ENCODE peak calls at places on chromosomes 12 and 14, in four cellular contexts. One of them, this sample, is unnamed.
A peak's percentile ranks its signal among the peaks of the same experiment; 100 is the strongest.

GRCh38 chr12:116924558-116925453 is 14.1 kb downstream of the FBXW8 start:
- DNase-seq in GM23338: no peak
- DNase-seq in DND-41: peak; percentile 74
- DNase-seq in neuronal stem cell: no peak
- DNase-seq in this sample: no peak

GRCh38 chr12:56128669-56129209 is 672 bp downstream of the ESYT1 start:
- DNase-seq in GM23338: no peak
- DNase-seq in DND-41: no peak
- DNase-seq in neuronal stem cell: no peak
- DNase-seq in this sample: peak; percentile 53

GRCh38 chr14:63672417-63673180 is 30.9 kb upstream of the WDR89 start:
- DNase-seq in GM23338: no peak
- DNase-seq in DND-41: no peak
- DNase-seq in neuronal stem cell: no peak
- DNase-seq in this sample: no peak

GRCh38 chr12:104219908-104220404 is 4.4 kb downstream of the TXNRD1 start:
- DNase-seq in GM23338: no peak
- DNase-seq in DND-41: peak; percentile 54
- DNase-seq in neuronal stem cell: no peak
- DNase-seq in this sample: peak; percentile 52

GRCh38 chr14:58668848-58669480 is 31.2 kb downstream of the DACT1 start:
- DNase-seq in GM23338: no peak
- DNase-seq in DND-41: no peak
- DNase-seq in neuronal stem cell: no peak
- DNase-seq in this sample: no peak

GRCh38 chr14:44963775-44964380 is 1.9 kb downstream of the TOGARAM1 start:
- DNase-seq in GM23338: peak; percentile 56
- DNase-seq in DND-41: peak; percentile 27
- DNase-seq in neuronal stem cell: no peak
- DNase-seq in this sample: peak; percentile 13

GRCh38 chr14:95953111-95953724 is 76.6 kb downstream of the TUNAR start:
- DNase-seq in GM23338: peak; percentile 86
- DNase-seq in DND-41: peak; percentile 11
- DNase-seq in neuronal stem cell: peak; percentile 72
- DNase-seq in this sample: no peak

GRCh38 chr14:33062881-33063280 is 124.2 kb downstream of the NPAS3 start:
- DNase-seq in GM23338: no peak
- DNase-seq in DND-41: no peak
- DNase-seq in neuronal stem cell: no peak
- DNase-seq in this sample: peak; percentile 10

GRCh38 chr12:80293759-80294158 is 150.3 kb upstream of the PTPRQ start:
- DNase-seq in GM23338: no peak
- DNase-seq in DND-41: no peak
- DNase-seq in neuronal stem cell: no peak
- DNase-seq in this sample: no peak

GRCh38 chr12:102120886-102121285 is 903 bp downstream of the PARPBP start:
- DNase-seq in GM23338: peak; percentile 25
- DNase-seq in DND-41: peak; percentile 35
- DNase-seq in neuronal stem cell: no peak
- DNase-seq in this sample: peak; percentile 22

GRCh38 chr14:75645051-75645450 is 15.6 kb downstream of the ERG28 start:
- DNase-seq in GM23338: no peak
- DNase-seq in DND-41: no peak
- DNase-seq in neuronal stem cell: no peak
- DNase-seq in this sample: no peak

GRCh38 chr12:41739066-41739465 is 405.6 kb downstream of the GXYLT1 start:
- DNase-seq in GM23338: no peak
- DNase-seq in DND-41: no peak
- DNase-seq in neuronal stem cell: no peak
- DNase-seq in this sample: no peak

GRCh38 chr14:24365600-24366374 is 2.2 kb upstream of the NFATC4 start:
- DNase-seq in GM23338: peak; percentile 96
- DNase-seq in DND-41: peak; percentile 21
- DNase-seq in neuronal stem cell: peak; percentile 79
- DNase-seq in this sample: peak; percentile 79

GRCh38 chr12:116090516-116090915 is 187.0 kb downstream of the MED13L start:
- DNase-seq in GM23338: no peak
- DNase-seq in DND-41: no peak
- DNase-seq in neuronal stem cell: no peak
- DNase-seq in this sample: no peak

GRCh38 chr12:117025481-117026151 is 73.6 kb downstream of the TESC start:
- DNase-seq in GM23338: peak; percentile 93
- DNase-seq in DND-41: peak; percentile 64
- DNase-seq in neuronal stem cell: peak; percentile 71
- DNase-seq in this sample: peak; percentile 87

GRCh38 chr14:99550387-99550992 is 53.5 kb downstream of the CCDC85C start:
- DNase-seq in GM23338: no peak
- DNase-seq in DND-41: no peak
- DNase-seq in neuronal stem cell: no peak
- DNase-seq in this sample: no peak

GRCh38 chr12:22588817-22589216 is 36.2 kb upstream of the ETNK1 start:
- DNase-seq in GM23338: no peak
- DNase-seq in DND-41: no peak
- DNase-seq in neuronal stem cell: no peak
- DNase-seq in this sample: no peak

GRCh38 chr14:74642011-74642410 is 30.0 kb upstream of the LTBP2 start:
- DNase-seq in GM23338: no peak
- DNase-seq in DND-41: no peak
- DNase-seq in neuronal stem cell: no peak
- DNase-seq in this sample: no peak

GRCh38 chr12:131487379-131488129 is 223.3 kb upstream of the SFSWAP start:
- DNase-seq in GM23338: no peak
- DNase-seq in DND-41: no peak
- DNase-seq in neuronal stem cell: no peak
- DNase-seq in this sample: no peak

GRCh38 chr12:107522692-107523477 is 162.7 kb upstream of the PWP1 start:
- DNase-seq in GM23338: peak; percentile 86
- DNase-seq in DND-41: no peak
- DNase-seq in neuronal stem cell: no peak
- DNase-seq in this sample: no peak

GRCh38 chr14:93219103-93219726 is 12.2 kb downstream of the UBR7 start:
- DNase-seq in GM23338: peak; percentile 88
- DNase-seq in DND-41: peak; percentile 56
- DNase-seq in neuronal stem cell: peak; percentile 5
- DNase-seq in this sample: peak; percentile 55

GRCh38 chr14:81682134-81682533 is 148.5 kb upstream of the SEL1L start:
- DNase-seq in GM23338: peak; percentile 61
- DNase-seq in DND-41: no peak
- DNase-seq in neuronal stem cell: no peak
- DNase-seq in this sample: no peak

GRCh38 chr12:99455350-99456037 is 192.1 kb upstream of the GARIN6 start:
- DNase-seq in GM23338: peak; percentile 14
- DNase-seq in DND-41: no peak
- DNase-seq in neuronal stem cell: no peak
- DNase-seq in this sample: no peak

GRCh38 chr12:26276709-26277108 is 81.3 kb downstream of the SSPN start:
- DNase-seq in GM23338: no peak
- DNase-seq in DND-41: no peak
- DNase-seq in neuronal stem cell: no peak
- DNase-seq in this sample: no peak

GRCh38 chr12:57793920-57794319 is 11.3 kb downstream of the TSFM start:
- DNase-seq in GM23338: no peak
- DNase-seq in DND-41: no peak
- DNase-seq in neuronal stem cell: no peak
- DNase-seq in this sample: no peak

GRCh38 chr14:105147701-105148603 is 20.6 kb downstream of the JAG2 start:
- DNase-seq in GM23338: no peak
- DNase-seq in DND-41: no peak
- DNase-seq in neuronal stem cell: no peak
- DNase-seq in this sample: no peak

GRCh38 chr14:33847066-33847465 is 103.8 kb downstream of the EGLN3 start:
- DNase-seq in GM23338: no peak
- DNase-seq in DND-41: no peak
- DNase-seq in neuronal stem cell: no peak
- DNase-seq in this sample: no peak

GRCh38 chr14:89540830-89541470 is 123.9 kb upstream of the FOXN3 start:
- DNase-seq in GM23338: no peak
- DNase-seq in DND-41: no peak
- DNase-seq in neuronal stem cell: no peak
- DNase-seq in this sample: no peak

GRCh38 chr12:49292729-49293055 is 2.3 kb upstream of the PRPH start:
- DNase-seq in GM23338: no peak
- DNase-seq in DND-41: no peak
- DNase-seq in neuronal stem cell: no peak
- DNase-seq in this sample: peak; percentile 61

GRCh38 chr12:6069452-6070093 is 54.9 kb downstream of the VWF start:
- DNase-seq in GM23338: no peak
- DNase-seq in DND-41: no peak
- DNase-seq in neuronal stem cell: no peak
- DNase-seq in this sample: no peak

GRCh38 chr14:35196571-35196970 is 74.2 kb downstream of the PRORP start:
- DNase-seq in GM23338: no peak
- DNase-seq in DND-41: no peak
- DNase-seq in neuronal stem cell: no peak
- DNase-seq in this sample: peak; percentile 11

GRCh38 chr12:18239561-18239960 is 21.8 kb upstream of the PIK3C2G start:
- DNase-seq in GM23338: no peak
- DNase-seq in DND-41: no peak
- DNase-seq in neuronal stem cell: no peak
- DNase-seq in this sample: no peak

GRCh38 chr14:100522616-100523021 is 64.6 kb downstream of the BEGAIN start:
- DNase-seq in GM23338: no peak
- DNase-seq in DND-41: peak; percentile 6
- DNase-seq in neuronal stem cell: no peak
- DNase-seq in this sample: no peak

GRCh38 chr12:4154672-4155225 is 118.8 kb upstream of the CCND2 start:
- DNase-seq in GM23338: no peak
- DNase-seq in DND-41: no peak
- DNase-seq in neuronal stem cell: no peak
- DNase-seq in this sample: no peak

DNA sequence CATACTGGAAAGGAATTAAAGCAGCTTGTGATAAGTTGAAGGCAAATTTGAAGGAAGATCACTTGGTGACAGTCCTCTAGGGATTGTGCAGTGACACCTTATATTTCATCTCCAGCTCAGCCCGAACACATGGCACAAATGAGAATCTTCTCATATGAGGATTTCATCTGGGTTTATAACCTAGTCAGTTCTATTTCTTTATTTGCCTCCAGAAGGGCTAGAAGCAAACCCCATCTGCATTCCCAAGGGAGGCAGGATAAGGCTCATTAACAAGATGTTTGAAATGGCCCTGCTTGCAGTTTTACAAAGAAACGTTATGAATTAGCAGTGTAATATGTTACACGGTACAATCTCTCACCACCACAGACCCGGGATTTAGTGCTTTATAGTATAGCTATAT is 90.7 kb upstream of the KRR1 start:
- DNase-seq in GM23338: no peak
- DNase-seq in DND-41: no peak
- DNase-seq in neuronal stem cell: no peak
- DNase-seq in this sample: no peak
- H2AFZ ChIP-seq in GM23338: no peak overlapping the region
- H2AFZ ChIP-seq in DND-41: no peak overlapping the region
- H2AFZ ChIP-seq in neuronal stem cell: no peak overlapping the region
- H2AFZ ChIP-seq in this sample: no peak overlapping the region

GRCh38 chr12:29961231-29961630 is 177.5 kb upstream of the TMTC1 start:
- DNase-seq in GM23338: no peak
- DNase-seq in DND-41: no peak
- DNase-seq in neuronal stem cell: no peak
- DNase-seq in this sample: no peak

GRCh38 chr12:29962276-29963035 is 178.7 kb upstream of the TMTC1 start:
- DNase-seq in GM23338: no peak
- DNase-seq in DND-41: no peak
- DNase-seq in neuronal stem cell: no peak
- DNase-seq in this sample: no peak

GRCh38 chr12:29957835-29958234 is 174.1 kb upstream of the TMTC1 start:
- DNase-seq in GM23338: no peak
- DNase-seq in DND-41: no peak
- DNase-seq in neuronal stem cell: no peak
- DNase-seq in this sample: no peak

DNA sequence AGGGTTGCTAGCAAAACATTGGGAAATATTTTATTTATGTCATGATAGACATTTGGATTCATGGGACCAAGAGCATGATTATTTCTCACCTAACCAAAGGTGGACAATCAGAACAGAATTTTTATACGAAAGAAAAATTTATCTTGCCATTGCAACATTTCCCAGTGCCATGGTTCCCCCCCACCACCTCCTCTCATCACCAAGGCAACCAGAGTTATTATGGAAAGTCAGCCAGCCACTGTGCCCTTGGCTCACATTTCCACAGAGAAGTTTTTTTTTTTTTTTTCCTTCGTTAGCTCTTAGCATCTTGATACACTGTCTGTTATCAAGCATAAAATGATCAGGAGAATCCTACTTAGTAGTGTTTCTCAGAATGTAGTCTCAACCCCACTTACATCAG is 176.4 kb upstream of the TMTC1 start:
- DNase-seq in GM23338: no peak
- DNase-seq in DND-41: no peak
- DNase-seq in neuronal stem cell: no peak
- DNase-seq in this sample: no peak
- H2AFZ ChIP-seq in GM23338: no peak overlapping the region
- H2AFZ ChIP-seq in DND-41: no peak overlapping the region
- H2AFZ ChIP-seq in neuronal stem cell: no peak overlapping the region
- H2AFZ ChIP-seq in this sample: no peak overlapping the region

DNA sequence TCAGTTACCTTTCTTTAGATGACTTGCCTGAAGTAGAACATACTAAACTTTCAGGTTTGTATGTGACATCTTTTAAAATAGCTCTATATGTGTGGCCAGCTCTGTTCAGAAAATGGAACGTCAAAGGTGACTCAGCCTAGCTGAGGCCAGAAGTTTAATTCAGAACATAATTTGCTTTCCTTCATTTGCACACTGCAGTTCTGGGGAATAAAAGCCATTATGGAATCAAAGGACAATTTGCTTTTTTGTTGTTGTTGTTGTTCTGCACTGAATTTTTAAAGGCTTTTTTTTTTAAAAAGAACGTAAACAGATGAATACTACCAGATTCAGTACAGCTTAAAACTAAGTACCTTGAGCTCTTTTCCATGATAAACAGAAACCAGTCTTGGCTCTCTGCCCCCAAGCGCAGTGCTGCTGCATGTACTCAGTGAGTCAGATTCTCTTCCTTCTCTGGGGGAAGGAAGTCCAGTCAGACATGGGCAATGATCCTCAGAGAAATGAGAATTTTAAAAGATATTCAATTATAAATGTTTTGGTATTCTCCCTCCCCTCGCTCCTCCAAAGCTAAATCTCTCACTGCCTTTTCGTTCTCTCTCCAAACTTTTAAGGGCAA is 644.2 kb downstream of the NOVA1 start:
- DNase-seq in GM23338: no peak
- DNase-seq in DND-41: no peak
- DNase-seq in neuronal stem cell: no peak
- DNase-seq in this sample: no peak
- H2AFZ ChIP-seq in GM23338: peak overlapping the region; percentile 18
- H2AFZ ChIP-seq in DND-41: no peak overlapping the region
- H2AFZ ChIP-seq in neuronal stem cell: no peak overlapping the region
- H2AFZ ChIP-seq in this sample: peak overlapping the region; percentile 85

DNA sequence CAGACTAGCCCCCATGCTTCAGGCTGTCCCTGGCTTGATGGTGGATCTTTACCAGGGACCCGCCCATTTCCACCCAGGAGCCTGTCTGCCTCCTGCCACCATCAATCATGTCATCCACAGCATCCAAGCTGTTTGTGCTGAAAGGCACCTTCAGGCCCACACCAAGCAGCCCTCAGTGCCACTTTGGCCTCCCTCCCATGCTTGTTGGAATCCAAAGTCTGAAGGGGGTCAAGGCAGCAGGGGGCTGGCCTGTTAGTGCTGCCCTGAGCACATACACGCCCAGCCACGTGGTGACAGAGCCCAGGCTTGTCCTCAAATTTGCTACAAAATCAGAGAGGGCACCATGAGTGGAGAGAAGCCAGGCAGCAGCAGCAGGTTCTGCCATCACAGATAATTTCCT is 1146.8 kb downstream of the FSCB start:
- DNase-seq in GM23338: no peak
- DNase-seq in DND-41: no peak
- DNase-seq in neuronal stem cell: no peak
- DNase-seq in this sample: no peak
- H2AFZ ChIP-seq in GM23338: no peak overlapping the region
- H2AFZ ChIP-seq in DND-41: no peak overlapping the region
- H2AFZ ChIP-seq in neuronal stem cell: peak overlapping the region; percentile 22
- H2AFZ ChIP-seq in this sample: no peak overlapping the region